ENCODE peak calls at places on chromosomes 3 and 15, in ten cellular contexts. G, R, L, W, C, Y, I, F, B and X are unnamed samples.
A peak's percentile ranks its signal among the peaks of the same experiment; 100 is the strongest.

GRCh38 chr15:71201471-71201870 is 86.2 kb downstream of the THSD4 start:
- DNase-seq in W (no peak), G (no peak), L (no peak), F (no peak), I (peak; percentile 41), C (no peak), B (no peak), Y (no peak), R (no peak), X (peak; percentile 34)

GRCh38 chr3:146517684-146518435 is 26.5 kb downstream of the PLSCR1 start:
- DNase-seq in B (no peak), W (no peak), Y (no peak), C (no peak), F (no peak), L (no peak), G (no peak), R (no peak), I (no peak), X (no peak)

GRCh38 chr3:59133350-59133749 is 83.5 kb upstream of the CFAP20DC start:
- DNase-seq in F (no peak), B (no peak), L (no peak), R (no peak), I (no peak), W (no peak), C (no peak), G (no peak), Y (no peak), X (no peak)

GRCh38 chr3:110352841-110353595 is 718.6 kb upstream of the NECTIN3 start:
- DNase-seq in Y (no peak), I (peak; percentile 15), B (no peak), W (no peak), L (no peak), R (no peak), C (no peak), F (no peak), G (no peak), X (no peak)

GRCh38 chr3:122680381-122681293 is at the start of gene PARP14:
- DNase-seq in C (peak; percentile 56), G (peak; percentile 86), F (peak; percentile 81), I (peak; percentile 79), B (peak; percentile 12), W (peak; percentile 32), R (peak; percentile 49), L (peak; percentile 71), Y (peak; percentile 2), X (peak; percentile 79)

GRCh38 chr3:12489832-12490231 is 5.6 kb downstream of the TSEN2 start:
- DNase-seq in G (no peak), F (no peak), L (no peak), W (no peak), C (no peak), R (no peak), B (no peak), Y (no peak), I (peak; percentile 47), X (no peak)

GRCh38 chr3:111851511-111851954 is 7.5 kb upstream of the PHLDB2 start:
- DNase-seq in W (no peak), R (no peak), C (peak; percentile 50), Y (no peak), F (no peak), L (no peak), I (peak; percentile 99), B (no peak), G (peak; percentile 98), X (no peak)

GRCh38 chr3:20225769-20226168 is 39.8 kb upstream of the SGO1 start:
- DNase-seq in C (peak; percentile 26), F (no peak), I (peak; percentile 23), B (no peak), Y (peak; percentile 69), L (no peak), G (peak; percentile 29), R (no peak), W (no peak), X (no peak)

GRCh38 chr15:87144775-87145174 is 1065.1 kb downstream of the AGBL1 start:
- DNase-seq in B (no peak), R (no peak), C (no peak), F (no peak), W (no peak), L (no peak), Y (peak; percentile 1), G (peak; percentile 62), I (peak; percentile 81), X (no peak)

GRCh38 chr3:52827866-52828376 is 2.6 kb downstream of the ITIH4 start:
- DNase-seq in F (no peak), L (no peak), B (no peak), W (no peak), R (no peak), G (no peak), C (no peak), Y (no peak), I (peak; percentile 10), X (no peak)

GRCh38 chr3:10416730-10417300 is 88.6 kb downstream of the ATP2B2 start:
- DNase-seq in L (no peak), F (no peak), I (no peak), Y (no peak), W (no peak), B (no peak), R (no peak), G (no peak), C (no peak), X (no peak)

GRCh38 chr15:37984368-37984767 is 49.9 kb downstream of the TMCO5A start:
- DNase-seq in R (no peak), B (no peak), F (no peak), W (no peak), Y (no peak), G (no peak), I (no peak), L (no peak), C (no peak), X (no peak)

GRCh38 chr3:153338487-153338886 is 176.5 kb downstream of the RAP2B start:
- DNase-seq in I (peak; percentile 14), F (no peak), R (no peak), C (no peak), B (no peak), L (no peak), G (peak; percentile 19), W (no peak), Y (no peak), X (no peak)

GRCh38 chr15:78322724-78323395 is 17.3 kb upstream of the CRABP1 start:
- DNase-seq in I (no peak), W (no peak), C (no peak), G (no peak), B (no peak), R (no peak), Y (no peak), F (no peak), L (no peak), X (no peak)

GRCh38 chr3:166489826-166490225 is 652.6 kb upstream of the BCHE start:
- DNase-seq in L (no peak), B (no peak), I (no peak), F (no peak), C (no peak), W (no peak), R (no peak), G (no peak), Y (no peak), X (no peak)

GRCh38 chr3:167733961-167734497 is 663 bp downstream of the PDCD10 start:
- DNase-seq in R (peak; percentile 3), F (peak; percentile 32), W (no peak), Y (no peak), C (no peak), G (peak; percentile 25), B (no peak), I (peak; percentile 9), L (no peak), X (no peak)

GRCh38 chr3:132265488-132265887 is 51.7 kb upstream of the ACP3 start:
- DNase-seq in L (no peak), Y (no peak), F (no peak), G (no peak), C (no peak), I (no peak), W (no peak), B (no peak), R (no peak), X (no peak)

GRCh38 chr15:40046721-40047412 is 7.9 kb upstream of the SRP14 start:
- DNase-seq in L (peak; percentile 31), C (no peak), I (peak; percentile 87), G (peak; percentile 75), F (no peak), B (no peak), Y (no peak), R (no peak), W (no peak), X (no peak)

GRCh38 chr3:9121366-9121765 is 128.1 kb downstream of the SRGAP3 start:
- DNase-seq in W (no peak), C (no peak), I (no peak), L (no peak), R (no peak), F (no peak), G (no peak), Y (peak; percentile 36), B (peak; percentile 22), X (no peak)

GRCh38 chr15:67812232-67812631 is 13.1 kb upstream of the SKOR1 start:
- DNase-seq in G (no peak), B (no peak), R (no peak), Y (no peak), L (no peak), W (no peak), C (no peak), I (no peak), F (no peak), X (no peak)

GRCh38 chr15:35090104-35090807 is 5.2 kb upstream of the NANOGP8 start:
- DNase-seq in B (no peak), I (no peak), F (no peak), L (no peak), C (no peak), W (no peak), G (no peak), Y (no peak), R (no peak), X (no peak)

GRCh38 chr3:119161240-119161639 is 12.2 kb upstream of the UPK1B start:
- DNase-seq in I (no peak), F (no peak), B (no peak), Y (no peak), G (no peak), C (no peak), W (no peak), L (no peak), R (no peak), X (no peak)

GRCh38 chr15:67559158-67559557 is 16.7 kb downstream of the MAP2K5 start:
- DNase-seq in C (no peak), G (no peak), L (no peak), B (no peak), F (no peak), I (no peak), R (no peak), W (no peak), Y (no peak), X (no peak)

GRCh38 chr3:12288466-12289129 is at the start of gene PPARG:
- DNase-seq in Y (no peak), B (no peak), R (no peak), W (no peak), I (no peak), F (no peak), G (peak; percentile 20), L (peak; percentile 14), C (no peak), X (peak; percentile 64)

GRCh38 chr3:185658504-185658912 is 72.4 kb downstream of the SENP2 start:
- DNase-seq in C (peak; percentile 69), I (peak; percentile 95), F (no peak), R (no peak), W (peak; percentile 62), G (peak; percentile 99), B (no peak), Y (no peak), L (peak; percentile 31), X (peak; percentile 62)

GRCh38 chr15:40984963-40985362 is 31.7 kb downstream of the CHAC1 start:
- DNase-seq in I (peak; percentile 96), G (peak; percentile 88), R (no peak), W (no peak), Y (no peak), F (no peak), C (no peak), L (no peak), B (no peak), X (no peak)

GRCh38 chr3:125075738-125076137 is 19.9 kb upstream of the HEG1 start:
- DNase-seq in C (no peak), G (no peak), F (no peak), B (no peak), Y (no peak), I (no peak), W (no peak), L (no peak), R (no peak), X (no peak)

GRCh38 chr3:46664188-46664970 is 29.1 kb downstream of the ALS2CL start:
- DNase-seq in G (no peak), Y (no peak), R (no peak), I (no peak), B (no peak), C (no peak), F (no peak), L (no peak), W (no peak), X (no peak)